ENCODE peak calls at places on chromosomes 5 and 9, in eight cellular contexts. I, O, K, J, F, T, B and D are unnamed samples.

GRCh38 chr9:107712390-107712789 is 222.8 kb upstream of the KLF4 start:
- DNase-seq in I (no peak), O (no peak), K (no peak), J (no peak), F (no peak), T (peak), B (peak), D (no peak)

GRCh38 chr9:136273244-136273865 is 27.7 kb upstream of the QSOX2 start:
- DNase-seq in I (no peak), O (no peak), K (no peak), J (no peak), F (no peak), T (no peak), B (peak), D (no peak)

GRCh38 chr5:159905496-159905895 is 10.8 kb upstream of the ADRA1B start:
- DNase-seq in I (no peak), O (no peak), K (no peak), J (no peak), F (no peak), T (peak), B (peak), D (no peak)

GRCh38 chr5:66959668-66960067 is 236.9 kb downstream of the CD180 start:
- DNase-seq in I (no peak), O (no peak), K (no peak), J (no peak), F (peak), T (peak), B (peak), D (no peak)

GRCh38 chr9:116153765-116154333 is at the start of gene PAPPA:
- DNase-seq in I (no peak), O (no peak), K (no peak), J (no peak), F (no peak), T (no peak), B (peak), D (no peak)

GRCh38 chr5:1642221-1642620 is 118.5 kb upstream of the LPCAT1 start:
- DNase-seq in I (no peak), O (no peak), K (no peak), J (no peak), F (no peak), T (no peak), B (no peak), D (no peak)

GRCh38 chr9:115211413-115212204 is 93.7 kb upstream of the TNC start:
- DNase-seq in I (no peak), O (no peak), K (no peak), J (peak), F (no peak), T (no peak), B (peak), D (no peak)

GRCh38 chr5:84382363-84383295 is 2.1 kb downstream of the EDIL3 start:
- DNase-seq in I (peak), O (no peak), K (peak), J (peak), F (peak), T (peak), B (peak), D (peak)

GRCh38 chr5:18850159-18850558 is 1137.8 kb downstream of the CDH18 start:
- DNase-seq in I (no peak), O (no peak), K (no peak), J (no peak), F (no peak), T (no peak), B (no peak), D (no peak)

GRCh38 chr9:72997387-72997995 is 44.6 kb upstream of the ALDH1A1 start:
- DNase-seq in I (no peak), O (peak), K (no peak), J (no peak), F (no peak), T (no peak), B (no peak), D (no peak)